ENCODE peak calls at places on chromosomes 1 and 21, in four cellular contexts. K, D, F and B are unnamed samples.

GRCh38 chr1:231653611-231654010 is 27.0 kb downstream of the DISC1 start:
- DNase-seq in D (no peak), F (no peak), K (no peak), B (no peak)

GRCh38 chr21:33747420-33747819 is 105.1 kb downstream of the ITSN1 start:
- DNase-seq in K (no peak), D (no peak), F (no peak), B (no peak)

GRCh38 chr1:228197555-228198147 is 10.2 kb upstream of the OBSCN start:
- DNase-seq in D (no peak), F (no peak), K (no peak), B (no peak)

GRCh38 chr1:241703001-241703400 is 50.9 kb downstream of the WDR64 start:
- DNase-seq in F (no peak), D (no peak), K (no peak), B (no peak)

GRCh38 chr1:221565718-221566117 is 176.2 kb downstream of the DUSP10 start:
- DNase-seq in D (no peak), K (no peak), F (no peak), B (no peak)

GRCh38 chr1:1282998-1283397 is 2.8 kb downstream of the SCNN1D start:
- DNase-seq in K (no peak), D (no peak), F (no peak), B (no peak)

GRCh38 chr21:33268736-33269441 is 2.7 kb downstream of the IL10RB start:
- DNase-seq in D (no peak), F (no peak), K (peak), B (peak)

GRCh38 chr21:44521928-44522752 is 17.9 kb downstream of the KRTAP10-1 start:
- DNase-seq in K (no peak), D (no peak), F (no peak), B (no peak)

GRCh38 chr1:13523780-13524477 is 10.1 kb upstream of the LRRC38 start:
- DNase-seq in K (no peak), D (no peak), F (no peak), B (no peak)

GRCh38 chr1:232978091-232978634 is 27.8 kb downstream of the NTPCR start:
- DNase-seq in K (no peak), F (no peak), D (no peak), B (no peak)